ENCODE peak calls at places on chromosomes 5 and 9, in five cellular contexts. One of them, this sample, is unnamed.

GRCh38 chr5:65391591-65391990 is 90.1 kb downstream of the ADAMTS6 start:
- DNase-seq in lower lobe of right lung: no peak
- DNase-seq in activated CD4-positive, alpha-beta T cell treated with anti-CD3 and anti-CD28 coated beads, Interleukin-2, amount 50 U/mL, for 24 hours: no peak
- DNase-seq in hippocampal formation: no peak
- DNase-seq in HS-27A: no peak
- DNase-seq in this sample: no peak

GRCh38 chr9:112443200-112443599 is 43.4 kb upstream of the KIAA1958 start:
- DNase-seq in lower lobe of right lung: no peak
- DNase-seq in activated CD4-positive, alpha-beta T cell treated with anti-CD3 and anti-CD28 coated beads, Interleukin-2, amount 50 U/mL, for 24 hours: no peak
- DNase-seq in hippocampal formation: peak; percentile 5
- DNase-seq in HS-27A: peak; percentile 7
- DNase-seq in this sample: peak; percentile 0

GRCh38 chr5:59956130-59956773 is 62.7 kb upstream of the PDE4D start:
- DNase-seq in lower lobe of right lung: no peak
- DNase-seq in activated CD4-positive, alpha-beta T cell treated with anti-CD3 and anti-CD28 coated beads, Interleukin-2, amount 50 U/mL, for 24 hours: no peak
- DNase-seq in hippocampal formation: peak; percentile 2
- DNase-seq in HS-27A: no peak
- DNase-seq in this sample: no peak

GRCh38 chr9:126325779-126326178 is 850 bp upstream of the MVB12B start:
- DNase-seq in lower lobe of right lung: no peak
- DNase-seq in activated CD4-positive, alpha-beta T cell treated with anti-CD3 and anti-CD28 coated beads, Interleukin-2, amount 50 U/mL, for 24 hours: no peak
- DNase-seq in hippocampal formation: no peak
- DNase-seq in HS-27A: no peak
- DNase-seq in this sample: no peak

GRCh38 chr9:96183751-96184150 is 118.2 kb downstream of the HSD17B3 start:
- DNase-seq in lower lobe of right lung: no peak
- DNase-seq in activated CD4-positive, alpha-beta T cell treated with anti-CD3 and anti-CD28 coated beads, Interleukin-2, amount 50 U/mL, for 24 hours: no peak
- DNase-seq in hippocampal formation: no peak
- DNase-seq in HS-27A: no peak
- DNase-seq in this sample: no peak

GRCh38 chr9:95528908-95529502 is 12.2 kb upstream of the PTCH1 start:
- DNase-seq in lower lobe of right lung: no peak
- DNase-seq in activated CD4-positive, alpha-beta T cell treated with anti-CD3 and anti-CD28 coated beads, Interleukin-2, amount 50 U/mL, for 24 hours: no peak
- DNase-seq in hippocampal formation: no peak
- DNase-seq in HS-27A: no peak
- DNase-seq in this sample: no peak

GRCh38 chr9:33105939-33106338 is 29.5 kb upstream of the SMU1 start:
- DNase-seq in lower lobe of right lung: no peak
- DNase-seq in activated CD4-positive, alpha-beta T cell treated with anti-CD3 and anti-CD28 coated beads, Interleukin-2, amount 50 U/mL, for 24 hours: no peak
- DNase-seq in hippocampal formation: no peak
- DNase-seq in HS-27A: no peak
- DNase-seq in this sample: no peak

GRCh38 chr5:102106599-102106998 is 189.5 kb downstream of the SLCO4C1 start:
- DNase-seq in lower lobe of right lung: no peak
- DNase-seq in activated CD4-positive, alpha-beta T cell treated with anti-CD3 and anti-CD28 coated beads, Interleukin-2, amount 50 U/mL, for 24 hours: no peak
- DNase-seq in hippocampal formation: no peak
- DNase-seq in HS-27A: no peak
- DNase-seq in this sample: no peak

GRCh38 chr5:60883229-60883628 is 39.2 kb upstream of the ELOVL7 start:
- DNase-seq in lower lobe of right lung: no peak
- DNase-seq in activated CD4-positive, alpha-beta T cell treated with anti-CD3 and anti-CD28 coated beads, Interleukin-2, amount 50 U/mL, for 24 hours: no peak
- DNase-seq in hippocampal formation: no peak
- DNase-seq in HS-27A: no peak
- DNase-seq in this sample: no peak

GRCh38 chr9:105842023-105842644 is 147.8 kb downstream of the TMEM38B start:
- DNase-seq in lower lobe of right lung: no peak
- DNase-seq in activated CD4-positive, alpha-beta T cell treated with anti-CD3 and anti-CD28 coated beads, Interleukin-2, amount 50 U/mL, for 24 hours: no peak
- DNase-seq in hippocampal formation: peak; percentile 8
- DNase-seq in HS-27A: no peak
- DNase-seq in this sample: no peak

GRCh38 chr5:108238936-108239887 is 142.7 kb downstream of the FBXL17 start:
- DNase-seq in lower lobe of right lung: no peak
- DNase-seq in activated CD4-positive, alpha-beta T cell treated with anti-CD3 and anti-CD28 coated beads, Interleukin-2, amount 50 U/mL, for 24 hours: no peak
- DNase-seq in hippocampal formation: no peak
- DNase-seq in HS-27A: no peak
- DNase-seq in this sample: no peak

GRCh38 chr9:94588681-94589080 is 4.9 kb downstream of the FBP2 start:
- DNase-seq in lower lobe of right lung: no peak
- DNase-seq in activated CD4-positive, alpha-beta T cell treated with anti-CD3 and anti-CD28 coated beads, Interleukin-2, amount 50 U/mL, for 24 hours: no peak
- DNase-seq in hippocampal formation: no peak
- DNase-seq in HS-27A: no peak
- DNase-seq in this sample: no peak

GRCh38 chr5:139755892-139756671 is 39.5 kb upstream of the PSD2 start:
- DNase-seq in lower lobe of right lung: no peak
- DNase-seq in activated CD4-positive, alpha-beta T cell treated with anti-CD3 and anti-CD28 coated beads, Interleukin-2, amount 50 U/mL, for 24 hours: no peak
- DNase-seq in hippocampal formation: no peak
- DNase-seq in HS-27A: no peak
- DNase-seq in this sample: no peak

GRCh38 chr5:150513375-150514309 is 5.7 kb downstream of the NDST1 start:
- DNase-seq in lower lobe of right lung: no peak
- DNase-seq in activated CD4-positive, alpha-beta T cell treated with anti-CD3 and anti-CD28 coated beads, Interleukin-2, amount 50 U/mL, for 24 hours: no peak
- DNase-seq in hippocampal formation: no peak
- DNase-seq in HS-27A: no peak
- DNase-seq in this sample: peak; percentile 32

GRCh38 chr9:131608469-131609115 is 63.3 kb downstream of the PRRT1B start:
- DNase-seq in lower lobe of right lung: peak; percentile 69
- DNase-seq in activated CD4-positive, alpha-beta T cell treated with anti-CD3 and anti-CD28 coated beads, Interleukin-2, amount 50 U/mL, for 24 hours: no peak
- DNase-seq in hippocampal formation: peak; percentile 38
- DNase-seq in HS-27A: peak; percentile 51
- DNase-seq in this sample: no peak

GRCh38 chr5:78527054-78527884 is 121.3 kb downstream of the LHFPL2 start:
- DNase-seq in lower lobe of right lung: peak; percentile 54
- DNase-seq in activated CD4-positive, alpha-beta T cell treated with anti-CD3 and anti-CD28 coated beads, Interleukin-2, amount 50 U/mL, for 24 hours: no peak
- DNase-seq in hippocampal formation: no peak
- DNase-seq in HS-27A: no peak
- DNase-seq in this sample: no peak